ENCODE peak calls at places on chromosome 17, in eight cellular contexts. T is neuronal stem cell, R is GM23248, N is IMR-90, M is PC-3, D is fibroblast of lung, U is HCT116, Q is PC-9. L is an unnamed sample.
A peak's percentile ranks its signal among the peaks of the same experiment; 100 is the strongest.

GRCh38 chr17:47611372-47612350 is 38.1 kb upstream of the KPNB1 start:
- DNase-seq in R (peak; percentile 33), N (peak; percentile 16), U (no peak), D (peak; percentile 31), T (no peak), Q (peak; percentile 57), M (peak; percentile 59), L (peak; percentile 23)

GRCh38 chr17:8062807-8063483 is 24.1 kb downstream of the ALOX15B start:
- DNase-seq in T (no peak), U (no peak), Q (no peak), R (no peak), D (no peak), M (no peak), N (no peak), L (peak; percentile 48)

GRCh38 chr17:16428098-16428882 is 12.9 kb downstream of the TRPV2 start:
- DNase-seq in Q (no peak), N (peak; percentile 59), M (peak; percentile 57), U (no peak), D (peak; percentile 74), T (no peak), R (peak; percentile 76), L (peak; percentile 66)

GRCh38 chr17:69031839-69032238 is 28.9 kb downstream of the ABCA9 start:
- DNase-seq in U (no peak), N (no peak), M (no peak), T (no peak), D (no peak), R (no peak), Q (no peak), L (no peak)

GRCh38 chr17:145671-146541 is 8.5 kb downstream of the SCGB1C2 start:
- DNase-seq in N (no peak), M (no peak), T (no peak), R (no peak), U (no peak), D (no peak), Q (no peak), L (peak; percentile 79)

GRCh38 chr17:65985571-65985970 is 206.4 kb downstream of the CEP112 start:
- DNase-seq in D (no peak), M (no peak), Q (no peak), N (peak; percentile 20), T (no peak), U (no peak), R (peak; percentile 13), L (peak; percentile 9)

GRCh38 chr17:37741334-37742113 is 3.3 kb downstream of the HNF1B start:
- DNase-seq in U (no peak), D (peak; percentile 30), Q (no peak), T (no peak), N (no peak), R (no peak), M (peak; percentile 33), L (no peak)

GRCh38 chr17:60156746-60157145 is 7.0 kb downstream of the CA4 start:
- DNase-seq in R (no peak), Q (no peak), D (no peak), U (no peak), M (no peak), N (no peak), T (no peak), L (no peak)

GRCh38 chr17:83182620-83183063 is 103.2 kb downstream of the METRNL start:
- DNase-seq in R (peak; percentile 34), N (no peak), U (no peak), T (no peak), Q (no peak), M (no peak), D (no peak), L (peak; percentile 54)

GRCh38 chr17:43701318-43701743 is 39.6 kb upstream of the MEOX1 start:
- DNase-seq in U (no peak), D (peak; percentile 57), N (peak; percentile 76), M (peak; percentile 50), Q (no peak), T (no peak), R (peak; percentile 70), L (peak; percentile 96)

GRCh38 chr17:42898147-42898807 is 2.3 kb upstream of the G6PC1 start:
- DNase-seq in D (no peak), M (no peak), R (no peak), N (no peak), T (no peak), Q (no peak), U (no peak), L (peak; percentile 69)

GRCh38 chr17:58507123-58507634 is 7.3 kb downstream of the MTMR4 start:
- DNase-seq in Q (peak; percentile 12), M (no peak), T (no peak), R (no peak), D (peak; percentile 35), U (no peak), N (no peak), L (peak; percentile 83)

GRCh38 chr17:57278740-57279387 is 22.5 kb downstream of the MSI2 start:
- DNase-seq in N (no peak), D (no peak), Q (no peak), U (no peak), M (no peak), T (no peak), R (no peak), L (peak; percentile 6)

GRCh38 chr17:30170415-30170987 is 53.9 kb downstream of the NSRP1 start:
- DNase-seq in D (no peak), T (no peak), U (no peak), Q (no peak), R (no peak), M (peak; percentile 33), N (no peak), L (no peak)

GRCh38 chr17:83010323-83011200 is 68.8 kb upstream of the METRNL start:
- DNase-seq in Q (no peak), D (peak; percentile 56), T (no peak), M (no peak), R (peak; percentile 84), N (peak; percentile 69), U (no peak), L (peak; percentile 96)

DNA sequence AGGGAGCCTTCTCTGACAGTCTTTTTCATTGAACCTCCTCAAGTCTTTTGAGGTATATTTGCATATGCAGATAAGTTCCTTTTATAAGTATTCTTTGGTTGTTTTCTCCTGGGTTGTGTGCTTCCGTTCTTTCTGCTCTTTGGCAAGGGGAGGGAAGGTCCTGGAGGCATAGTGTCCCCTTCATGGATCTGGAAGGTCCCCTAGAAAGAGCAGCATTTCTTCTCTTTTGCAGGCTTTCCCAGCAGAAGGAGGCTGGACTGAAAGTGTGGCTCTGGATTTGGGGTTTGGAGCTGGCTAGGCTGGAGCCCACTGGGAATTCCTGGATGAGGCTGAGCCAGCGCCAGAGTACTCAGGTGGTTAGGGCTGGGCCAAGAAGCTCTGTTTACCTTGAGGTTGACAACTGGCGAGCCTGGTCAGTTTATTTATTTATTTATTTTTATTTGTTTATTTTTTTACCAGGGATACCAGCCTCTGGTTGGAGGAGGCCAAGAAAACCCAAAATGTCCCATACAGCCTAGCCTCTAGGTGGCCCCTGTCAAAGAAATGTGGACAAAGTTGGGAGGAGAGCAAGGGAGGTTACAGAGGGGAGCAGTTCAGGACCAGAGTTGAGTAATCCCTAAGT is 5.4 kb upstream of the TOP2A start:
- DNase-seq in D (no peak), T (peak; percentile 37), U (peak; percentile 38), M (peak; percentile 51), N (no peak), R (no peak), Q (peak; percentile 71), L (peak; percentile 72)
- H3K4me2 ChIP-seq in D (no peak overlapping the region), T (no peak overlapping the region), U (peak overlapping the region; percentile 29), M (peak overlapping the region; percentile 22), N (no peak overlapping the region), R (no peak overlapping the region), Q (peak overlapping the region; percentile 34), L (no peak overlapping the region)

DNA sequence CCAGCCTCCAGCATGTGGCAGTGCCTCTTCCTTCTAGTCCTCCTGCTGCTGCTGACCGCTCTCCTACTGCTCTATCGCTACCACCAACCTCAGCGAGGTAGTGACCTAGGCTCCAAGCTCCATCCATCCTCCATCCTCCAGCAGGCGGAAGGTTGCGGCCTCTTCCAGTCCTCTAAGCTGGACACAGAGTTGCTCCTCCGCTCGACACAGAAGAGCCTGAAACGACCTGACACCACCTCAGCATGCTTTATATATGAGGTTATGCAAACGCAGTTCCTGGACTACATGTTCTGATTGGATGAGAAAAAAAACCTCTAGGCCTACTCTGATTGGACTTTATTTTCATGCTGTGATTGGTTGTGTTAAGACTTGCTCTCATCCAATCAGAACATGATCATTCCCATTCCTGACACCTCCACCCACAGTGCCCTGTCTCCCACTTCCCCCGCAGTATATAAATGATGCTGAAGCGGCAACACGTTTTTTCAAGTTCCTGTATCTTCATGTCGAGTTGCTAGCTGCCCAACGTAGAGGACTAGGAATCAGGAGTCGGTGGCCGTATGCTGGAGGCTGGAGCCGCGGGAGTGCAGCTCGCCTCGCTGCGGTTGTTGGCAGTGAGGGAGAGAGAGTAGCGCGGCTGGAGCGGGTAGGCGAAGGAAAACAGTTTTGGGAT is 398.1 kb downstream of the KCNJ18 start:
- DNase-seq in M (no peak), T (no peak), N (no peak), D (no peak), Q (peak; percentile 42), U (no peak), R (no peak), L (peak; percentile 26)
- H3K27ac ChIP-seq in M (no peak overlapping the region), T (no peak overlapping the region), N (no peak overlapping the region), D (no peak overlapping the region), Q (no peak overlapping the region), U (no peak overlapping the region), R (no peak overlapping the region), L (no peak overlapping the region)

DNA sequence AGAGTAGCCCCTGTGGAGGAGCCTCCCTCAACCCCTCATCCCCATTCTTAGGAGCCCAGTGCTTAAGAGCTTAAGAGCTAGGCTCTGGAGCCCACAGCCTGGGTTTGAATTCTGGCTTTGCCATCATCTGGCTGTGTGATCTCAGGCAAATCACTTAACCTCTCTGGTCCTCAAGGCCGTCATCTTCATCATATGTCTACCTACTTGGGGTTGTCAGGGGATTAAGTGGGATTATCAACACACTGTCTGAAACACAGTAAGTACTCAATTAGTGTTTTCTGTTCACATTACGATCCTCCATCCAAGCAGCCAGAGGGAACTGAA is 4.8 kb downstream of the SREBF1 start:
- DNase-seq in U (no peak), R (no peak), Q (no peak), D (no peak), M (no peak), T (no peak), N (no peak), L (no peak)
- H3K4me2 ChIP-seq in U (peak overlapping the region; percentile 3), R (no peak overlapping the region), Q (peak overlapping the region; percentile 5), D (no peak overlapping the region), M (no peak overlapping the region), T (no peak overlapping the region), N (no peak overlapping the region), L (no peak overlapping the region)

GRCh38 chr17:34675143-34675542 is 95.8 kb downstream of the TMEM132E start:
- DNase-seq in R (no peak), U (no peak), T (no peak), D (no peak), Q (no peak), M (no peak), N (no peak), L (no peak)

GRCh38 chr17:34675605-34676004 is 96.2 kb downstream of the TMEM132E start:
- DNase-seq in R (no peak), Q (no peak), D (no peak), U (no peak), T (no peak), N (no peak), M (no peak), L (no peak)

GRCh38 chr17:34673995-34674900 is 94.9 kb downstream of the TMEM132E start:
- DNase-seq in Q (no peak), R (no peak), U (no peak), N (no peak), D (no peak), M (no peak), T (no peak), L (no peak)

GRCh38 chr17:34672176-34672785 is 92.9 kb downstream of the TMEM132E start:
- DNase-seq in R (no peak), Q (no peak), D (no peak), N (no peak), U (no peak), T (no peak), M (no peak), L (peak; percentile 51)

GRCh38 chr17:34673516-34673915 is 94.1 kb downstream of the TMEM132E start:
- DNase-seq in Q (no peak), U (no peak), R (no peak), M (no peak), T (no peak), N (no peak), D (no peak), L (no peak)
- H3K27ac ChIP-seq in Q (no peak overlapping the region), U (no peak overlapping the region), R (no peak overlapping the region), M (no peak overlapping the region), T (no peak overlapping the region), N (no peak overlapping the region), D (no peak overlapping the region), L (no peak overlapping the region)

L was measured in osteoblast.